ENCODE peak calls at places on chromosomes 5 and 9, in five cellular contexts. X is sigmoid colon, S is iPS-NIHi11, F is neural crest cell, V is activated T-helper 1 cell treated with Interleukin-2 at 50 U/mL for 16 hours. C is an unnamed sample.

GRCh38 chr9:16626577-16627130 is 243.8 kb downstream of the BNC2 start:
- DNase-seq in X (peak), S (peak), F (no peak), V (no peak), C (no peak)

GRCh38 chr5:132228241-132229035 is 785 bp upstream of the P4HA2 start:
- DNase-seq in X (peak), S (no peak), F (no peak), V (no peak), C (peak)

GRCh38 chr5:157993201-157993600 is 134.3 kb upstream of the CLINT1 start:
- DNase-seq in X (no peak), S (no peak), F (no peak), V (no peak), C (no peak)

GRCh38 chr5:145062280-145062679 is 772.9 kb downstream of the PRELID2 start:
- DNase-seq in X (no peak), S (no peak), F (peak), V (no peak), C (no peak)

GRCh38 chr9:38039090-38039906 is 29.7 kb downstream of the SHB start:
- DNase-seq in X (no peak), S (no peak), F (peak), V (no peak), C (no peak)

GRCh38 chr9:71854811-71855210 is 56.2 kb downstream of the ABHD17B start:
- DNase-seq in X (no peak), S (no peak), F (no peak), V (no peak), C (no peak)

GRCh38 chr9:87383341-87384150 is 114.1 kb upstream of the DAPK1 start:
- DNase-seq in X (no peak), S (no peak), F (no peak), V (no peak), C (no peak)

GRCh38 chr5:91119941-91120850 is 262.9 kb downstream of the ARRDC3 start:
- DNase-seq in X (peak), S (no peak), F (no peak), V (no peak), C (no peak)

GRCh38 chr9:116317503-116317902 is 163.9 kb downstream of the PAPPA start:
- DNase-seq in X (no peak), S (no peak), F (no peak), V (no peak), C (no peak)

GRCh38 chr5:159456722-159457462 is 126.6 kb upstream of the IL12B start:
- DNase-seq in X (no peak), S (no peak), F (no peak), V (no peak), C (peak)